ENCODE peak calls at places on chromosomes 5 and 9, in seven cellular contexts. E, Z, H, I, Y, R and A are unnamed samples.

GRCh38 chr5:173613433-173614144 is 2.9 kb downstream of the BOD1 start:
- DNase-seq in E (no peak), Z (no peak), H (no peak), I (no peak), Y (no peak), R (no peak), A (no peak)

GRCh38 chr9:107389617-107390071 is 99.9 kb downstream of the KLF4 start:
- DNase-seq in E (peak), Z (no peak), H (peak), I (peak), Y (peak), R (no peak), A (peak)

GRCh38 chr9:76996700-76997099 is 22.8 kb upstream of the FOXB2 start:
- DNase-seq in E (peak), Z (no peak), H (no peak), I (no peak), Y (peak), R (peak), A (peak)

GRCh38 chr5:112696786-112697185 is 40.9 kb upstream of the APC start:
- DNase-seq in E (no peak), Z (no peak), H (no peak), I (no peak), Y (no peak), R (no peak), A (no peak)

GRCh38 chr9:99105152-99106043 is 485 bp downstream of the TGFBR1 start:
- DNase-seq in E (peak), Z (peak), H (peak), I (peak), Y (peak), R (no peak), A (peak)

GRCh38 chr9:93965830-93966577 is 10.8 kb upstream of the BARX1 start:
- DNase-seq in E (no peak), Z (no peak), H (no peak), I (no peak), Y (no peak), R (no peak), A (no peak)

GRCh38 chr5:120062515-120062917 is 401.6 kb upstream of the PRR16 start:
- DNase-seq in E (no peak), Z (no peak), H (no peak), I (no peak), Y (no peak), R (no peak), A (peak)

GRCh38 chr5:126805108-126805507 is 28.2 kb downstream of the LMNB1 start:
- DNase-seq in E (no peak), Z (no peak), H (peak), I (no peak), Y (peak), R (no peak), A (no peak)

GRCh38 chr9:88949425-88949824 is 41.8 kb upstream of the S1PR3 start:
- DNase-seq in E (no peak), Z (no peak), H (no peak), I (no peak), Y (peak), R (no peak), A (no peak)

GRCh38 chr5:142253938-142254895 is 70.6 kb downstream of the SPRY4 start:
- DNase-seq in E (no peak), Z (no peak), H (peak), I (no peak), Y (peak), R (no peak), A (no peak)

GRCh38 chr9:77989437-77989836 is 42.2 kb downstream of the GNAQ start:
- DNase-seq in E (no peak), Z (no peak), H (no peak), I (no peak), Y (no peak), R (no peak), A (no peak)

GRCh38 chr9:36762958-36763357 is 190.3 kb downstream of the MELK start:
- DNase-seq in E (no peak), Z (no peak), H (no peak), I (no peak), Y (no peak), R (no peak), A (no peak)

GRCh38 chr9:16575142-16575877 is 295.2 kb downstream of the BNC2 start:
- DNase-seq in E (no peak), Z (no peak), H (no peak), I (no peak), Y (no peak), R (no peak), A (no peak)

GRCh38 chr9:132114102-132114707 is 34.5 kb upstream of the MED27 start:
- DNase-seq in E (peak), Z (no peak), H (peak), I (peak), Y (peak), R (peak), A (peak)

GRCh38 chr5:74934949-74935751 is 69.0 kb upstream of the FAM169A start:
- DNase-seq in E (peak), Z (no peak), H (peak), I (no peak), Y (peak), R (peak), A (no peak)

GRCh38 chr5:167982-168660 is 23.2 kb upstream of the LRRC14B start:
- DNase-seq in E (no peak), Z (no peak), H (peak), I (no peak), Y (peak), R (no peak), A (no peak)

GRCh38 chr5:159965031-159965837 is 43.7 kb upstream of the TTC1 start:
- DNase-seq in E (peak), Z (no peak), H (peak), I (peak), Y (peak), R (no peak), A (peak)

GRCh38 chr5:51881901-51882300 is 498.7 kb downstream of the ISL1 start:
- DNase-seq in E (no peak), Z (no peak), H (no peak), I (no peak), Y (no peak), R (no peak), A (no peak)

GRCh38 chr9:68513385-68513784 is 27.3 kb downstream of the TMEM252 start:
- DNase-seq in E (no peak), Z (no peak), H (no peak), I (no peak), Y (no peak), R (no peak), A (no peak)

GRCh38 chr5:126624534-126624933 is 23.8 kb downstream of the PHAX start:
- DNase-seq in E (peak), Z (no peak), H (peak), I (no peak), Y (peak), R (no peak), A (peak)

GRCh38 chr5:96407441-96407840 is 25.6 kb downstream of the PCSK1 start:
- DNase-seq in E (no peak), Z (no peak), H (no peak), I (no peak), Y (no peak), R (no peak), A (no peak)

GRCh38 chr9:696332-697090 is 145.0 kb upstream of the DMRT1 start:
- DNase-seq in E (peak), Z (no peak), H (peak), I (no peak), Y (peak), R (no peak), A (peak)

GRCh38 chr5:126640867-126641266 is 40.1 kb downstream of the PHAX start:
- DNase-seq in E (no peak), Z (no peak), H (no peak), I (no peak), Y (no peak), R (no peak), A (no peak)

GRCh38 chr5:168374532-168374931 is 83.1 kb downstream of the WWC1 start:
- DNase-seq in E (no peak), Z (no peak), H (no peak), I (no peak), Y (no peak), R (no peak), A (no peak)

GRCh38 chr5:133907075-133907474 is 61.4 kb downstream of the C5orf15 start:
- DNase-seq in E (no peak), Z (no peak), H (no peak), I (no peak), Y (no peak), R (no peak), A (no peak)

GRCh38 chr9:125507247-125507646 is 199.8 kb downstream of the MAPKAP1 start:
- DNase-seq in E (no peak), Z (no peak), H (no peak), I (no peak), Y (no peak), R (no peak), A (no peak)

GRCh38 chr9:136807281-136808074 is at the start of gene RABL6:
- DNase-seq in E (peak), Z (no peak), H (peak), I (peak), Y (peak), R (peak), A (peak)

GRCh38 chr9:119375892-119376291 is 6.7 kb upstream of the BRINP1 start:
- DNase-seq in E (no peak), Z (no peak), H (peak), I (peak), Y (peak), R (no peak), A (no peak)

GRCh38 chr9:14346301-14346721 is 32.4 kb upstream of the NFIB start:
- DNase-seq in E (no peak), Z (no peak), H (no peak), I (no peak), Y (no peak), R (no peak), A (no peak)

GRCh38 chr5:95959964-95960801 is 1.5 kb downstream of the ELL2 start:
- DNase-seq in E (peak), Z (no peak), H (no peak), I (peak), Y (peak), R (no peak), A (no peak)

GRCh38 chr5:80934751-80935150 is 25.4 kb upstream of the RASGRF2 start:
- DNase-seq in E (no peak), Z (no peak), H (no peak), I (no peak), Y (no peak), R (no peak), A (no peak)

GRCh38 chr5:173050791-173051190 is 5.4 kb upstream of the CREBRF start:
- DNase-seq in E (no peak), Z (no peak), H (no peak), I (no peak), Y (peak), R (no peak), A (no peak)

GRCh38 chr9:71270554-71270953 is 149.1 kb upstream of the TRPM3 start:
- DNase-seq in E (no peak), Z (no peak), H (no peak), I (no peak), Y (no peak), R (no peak), A (no peak)

GRCh38 chr5:138724470-138725146 is 28.6 kb upstream of the CTNNA1 start:
- DNase-seq in E (peak), Z (no peak), H (peak), I (no peak), Y (peak), R (no peak), A (peak)